ENCODE peak calls at places on chromosome 13, in seven cellular contexts. D is stomach, Q is AG09319, X is foreskin fibroblast, B is GM12865, K is GM13976, O is BE2C. G is an unnamed sample.

GRCh38 chr13:110593430-110594130 is 21.8 kb upstream of the NAXD start:
- DNase-seq in D (no peak), Q (no peak), X (no peak), B (peak; percentile 76), K (peak; percentile 81), O (peak; percentile 36), G (peak; percentile 27)

GRCh38 chr13:32164622-32165268 is 133.2 kb downstream of the FRY start:
- DNase-seq in D (no peak), Q (no peak), X (peak; percentile 32), B (peak; percentile 50), K (peak; percentile 14), O (peak; percentile 73), G (peak; percentile 15)

GRCh38 chr13:112254900-112255299 is 121.3 kb upstream of the SPACA7 start:
- DNase-seq in D (no peak), Q (no peak), X (no peak), B (no peak), K (no peak), O (no peak), G (no peak)

GRCh38 chr13:40161008-40161694 is 505.3 kb downstream of the FOXO1 start:
- DNase-seq in D (no peak), Q (no peak), X (no peak), B (peak; percentile 25), K (no peak), O (no peak), G (no peak)

GRCh38 chr13:51258612-51259358 is 36.6 kb downstream of the FAM124A start:
- DNase-seq in D (no peak), Q (no peak), X (no peak), B (no peak), K (no peak), O (no peak), G (no peak)

GRCh38 chr13:44272692-44273091 is 100.9 kb upstream of the SERP2 start:
- DNase-seq in D (no peak), Q (no peak), X (no peak), B (no peak), K (no peak), O (no peak), G (no peak)

GRCh38 chr13:35356572-35356971 is 119.9 kb downstream of the MAB21L1 start:
- DNase-seq in D (no peak), Q (no peak), X (no peak), B (no peak), K (no peak), O (no peak), G (peak; percentile 11)

GRCh38 chr13:44715287-44716224 is 139.4 kb upstream of the TSC22D1 start:
- DNase-seq in D (no peak), Q (no peak), X (peak; percentile 60), B (no peak), K (no peak), O (peak; percentile 61), G (no peak)

GRCh38 chr13:45162194-45162593 is 38.7 kb downstream of the KCTD4 start:
- DNase-seq in D (no peak), Q (no peak), X (no peak), B (no peak), K (no peak), O (no peak), G (no peak)

GRCh38 chr13:47656651-47657050 is 344.4 kb downstream of the SUCLA2 start:
- DNase-seq in D (no peak), Q (no peak), X (peak; percentile 34), B (no peak), K (no peak), O (no peak), G (no peak)

GRCh38 chr13:27290715-27291114 is 20.1 kb downstream of the RASL11A start:
- DNase-seq in D (no peak), Q (no peak), X (no peak), B (no peak), K (no peak), O (no peak), G (no peak)

GRCh38 chr13:31159306-31159705 is 2.4 kb downstream of the HSPH1 start:
- DNase-seq in D (no peak), Q (no peak), X (no peak), B (no peak), K (no peak), O (no peak), G (peak; percentile 13)

GRCh38 chr13:43159007-43159406 is 135.6 kb downstream of the DNAJC15 start:
- DNase-seq in D (no peak), Q (peak; percentile 29), X (peak; percentile 55), B (no peak), K (no peak), O (no peak), G (no peak)
- TF ChIP-seq CTCF in D (no peak), Q (peak; percentile 21), X (peak; percentile 12), B (no peak), K (no peak), O (peak; percentile 23), G (no peak)

GRCh38 chr13:62321139-62321538 is 905.5 kb upstream of the PCDH20 start:
- DNase-seq in D (no peak), Q (no peak), X (no peak), B (no peak), K (no peak), O (no peak), G (no peak)

GRCh38 chr13:62320731-62321130 is 905.1 kb upstream of the PCDH20 start:
- DNase-seq in D (no peak), Q (no peak), X (no peak), B (no peak), K (no peak), O (no peak), G (no peak)

GRCh38 chr13:62321895-62322294 is 906.2 kb upstream of the PCDH20 start:
- DNase-seq in D (no peak), Q (no peak), X (no peak), B (no peak), K (no peak), O (no peak), G (no peak)

GRCh38 chr13:62324842-62325241 is 909.2 kb upstream of the PCDH20 start:
- DNase-seq in D (no peak), Q (no peak), X (no peak), B (no peak), K (no peak), O (no peak), G (no peak)

DNA sequence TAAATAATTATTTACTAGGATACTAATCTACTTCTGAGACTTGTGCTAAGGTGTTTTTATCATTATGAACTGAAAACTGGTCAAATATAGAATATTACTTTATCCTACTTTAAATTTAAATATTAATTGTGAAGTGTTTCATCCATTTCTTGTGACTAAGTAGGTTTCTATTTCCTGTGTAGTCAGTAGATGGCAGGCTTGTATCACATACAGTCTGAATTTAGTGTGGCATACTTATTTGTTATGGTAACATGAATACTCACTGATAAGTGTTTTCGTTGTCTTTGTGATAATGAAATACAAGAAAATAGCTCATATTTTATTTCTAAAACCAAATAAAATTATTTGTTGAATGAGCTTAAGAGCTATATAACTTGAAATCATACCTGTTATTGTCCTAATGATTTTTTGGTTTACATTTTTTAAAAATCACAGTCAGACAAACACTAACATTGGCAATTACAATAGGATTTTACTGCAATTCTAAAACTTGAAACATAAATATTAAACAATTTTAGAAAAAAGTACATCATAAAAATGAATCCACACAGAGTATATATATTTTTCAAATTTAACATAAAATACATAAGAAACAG is 904.6 kb upstream of the PCDH20 start:
- DNase-seq in D (no peak), Q (no peak), X (peak; percentile 20), B (peak; percentile 75), K (peak; percentile 28), O (peak; percentile 20), G (no peak)
- TF ChIP-seq CTCF in D (no peak), Q (peak; percentile 47), X (peak; percentile 16), B (peak; percentile 52), K (peak; percentile 43), O (peak; percentile 77), G (no peak)

GRCh38 chr13:79791471-79792042 is 310.6 kb downstream of the NDFIP2 start:
- DNase-seq in D (no peak), Q (no peak), X (no peak), B (no peak), K (no peak), O (no peak), G (no peak)

GRCh38 chr13:79796116-79796515 is 315.2 kb downstream of the NDFIP2 start:
- DNase-seq in D (no peak), Q (no peak), X (no peak), B (no peak), K (no peak), O (peak; percentile 38), G (no peak)

GRCh38 chr13:79792716-79793115 is 311.8 kb downstream of the NDFIP2 start:
- DNase-seq in D (no peak), Q (no peak), X (no peak), B (no peak), K (no peak), O (no peak), G (no peak)

GRCh38 chr13:79799049-79799448 is 318.1 kb downstream of the NDFIP2 start:
- DNase-seq in D (no peak), Q (no peak), X (no peak), B (no peak), K (no peak), O (peak; percentile 44), G (no peak)

DNA sequence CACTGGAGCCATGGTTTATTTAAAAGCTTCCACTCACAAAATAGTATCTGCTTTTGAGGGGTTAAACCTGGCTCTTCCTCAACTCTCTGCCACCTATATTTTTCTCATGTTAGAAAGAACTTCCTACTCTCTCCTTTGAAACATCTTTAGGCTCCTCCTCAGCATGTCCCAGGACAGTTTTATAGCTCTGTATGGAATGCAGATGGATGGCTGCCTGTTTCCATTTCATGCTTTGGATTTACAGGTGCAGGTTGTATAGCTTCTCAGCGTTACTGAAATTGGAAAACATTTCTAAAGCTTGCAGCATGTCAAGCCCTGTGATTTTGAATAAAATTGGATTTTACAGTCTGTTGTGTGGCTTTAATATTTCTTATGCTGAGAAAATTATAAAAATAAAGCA is 314.0 kb downstream of the NDFIP2 start:
- DNase-seq in D (no peak), Q (no peak), X (no peak), B (no peak), K (no peak), O (no peak), G (no peak)
- TF ChIP-seq CTCF in D (no peak), Q (no peak), X (no peak), B (no peak), K (no peak), O (no peak), G (no peak)

GRCh38 chr13:33351324-33351723 is 65.8 kb upstream of the STARD13 start:
- DNase-seq in D (no peak), Q (peak; percentile 14), X (no peak), B (peak; percentile 17), K (no peak), O (no peak), G (no peak)
- TF ChIP-seq CTCF in D (no peak), Q (no peak), X (no peak), B (no peak), K (no peak), O (no peak), G (no peak)

DNA sequence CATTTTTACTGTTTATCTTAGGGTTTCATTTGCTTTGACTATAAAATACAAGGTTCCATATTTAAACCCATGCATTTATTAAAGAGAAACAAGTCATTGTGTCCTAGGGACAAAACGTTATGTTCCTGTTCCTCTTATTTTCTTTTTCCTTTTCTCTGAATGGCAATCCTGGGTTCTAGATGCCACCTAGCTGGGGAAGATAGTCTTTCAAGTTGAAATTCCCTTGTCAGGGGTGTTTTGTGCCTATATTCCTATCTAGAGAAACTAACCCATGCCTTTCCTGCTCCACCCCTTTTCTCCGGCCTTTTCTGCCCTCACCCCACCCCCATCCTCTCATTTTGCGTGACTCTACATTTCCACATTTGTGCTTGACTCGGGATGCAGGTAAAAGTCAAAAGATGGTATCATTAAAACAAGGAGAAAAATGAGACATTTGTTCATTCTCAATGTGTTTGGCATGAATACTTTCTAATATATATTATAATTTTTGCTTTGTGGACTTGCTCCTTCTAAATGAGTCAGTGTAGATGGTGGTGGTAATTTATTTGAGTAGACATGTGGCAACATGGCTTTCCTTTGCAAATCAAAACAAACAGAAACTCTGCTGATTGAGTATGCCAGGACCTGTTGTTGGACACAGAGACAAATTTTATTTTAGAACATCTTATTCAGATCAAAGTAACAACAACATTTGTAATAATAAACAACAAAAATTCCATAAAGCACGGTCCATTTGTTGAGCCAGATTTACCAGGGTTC is 26.8 kb upstream of the STARD13 start:
- DNase-seq in D (no peak), Q (no peak), X (peak; percentile 33), B (no peak), K (no peak), O (no peak), G (no peak)
- TF ChIP-seq CTCF in D (no peak), Q (peak; percentile 20), X (peak; percentile 24), B (no peak), K (no peak), O (peak; percentile 32), G (no peak)